ENCODE peak calls at places on chromosomes 4 and X, in six cellular contexts. N, S, J, P, L and G are unnamed samples.

GRCh38 chr4:141501931-141502330 is 134.5 kb upstream of the IL15 start:
- DNase-seq in N (no peak), S (no peak), J (peak; percentile 35), P (no peak), L (no peak), G (no peak)

GRCh38 chr4:99405433-99406115 is 29.6 kb downstream of the ADH7 start:
- DNase-seq in N (peak; percentile 13), S (peak; percentile 78), J (peak; percentile 88), P (peak; percentile 10), L (peak; percentile 61), G (peak; percentile 21)

GRCh38 chr4:1708581-1708980 is 3.5 kb downstream of the SLBP start:
- DNase-seq in N (no peak), S (no peak), J (no peak), P (no peak), L (no peak), G (no peak)

GRCh38 chr4:98828801-98829200 is 100.1 kb downstream of the EIF4E start:
- DNase-seq in N (peak; percentile 15), S (no peak), J (peak; percentile 17), P (no peak), L (no peak), G (no peak)

GRCh38 chr4:159003420-159004253 is 99.2 kb upstream of the RAPGEF2 start:
- DNase-seq in N (no peak), S (no peak), J (peak; percentile 24), P (no peak), L (no peak), G (no peak)

GRCh38 chr4:22873899-22874298 is 181.2 kb downstream of the GBA3 start:
- DNase-seq in N (no peak), S (no peak), J (no peak), P (no peak), L (no peak), G (no peak)

GRCh38 chrX:132488819-132489255 is at the start of gene MBNL3:
- DNase-seq in N (peak; percentile 55), S (no peak), J (peak; percentile 35), P (peak; percentile 26), L (peak; percentile 61), G (peak; percentile 26)

GRCh38 chr4:2852481-2852881 is 8.8 kb downstream of the ADD1 start:
- DNase-seq in N (no peak), S (no peak), J (no peak), P (peak; percentile 27), L (no peak), G (no peak)

GRCh38 chr4:40506492-40506891 is 123.2 kb downstream of the RBM47 start:
- DNase-seq in N (no peak), S (no peak), J (no peak), P (no peak), L (no peak), G (no peak)

GRCh38 chrX:122092978-122093377 is 1045.6 kb downstream of the GLUD2 start:
- DNase-seq in N (no peak), S (no peak), J (no peak), P (no peak), L (no peak), G (no peak)

GRCh38 chrX:68808686-68809357 is 20.0 kb upstream of the EFNB1 start:
- DNase-seq in N (no peak), S (no peak), J (peak; percentile 45), P (no peak), L (peak; percentile 59), G (no peak)